ENCODE peak calls at places on chromosomes 7 and 10, in seven cellular contexts. A is PC-9, L is heart right ventricle, D is PC-3, M is astrocyte of the spinal cord, N is stomach, K is breast epithelium. O is an unnamed sample.

GRCh38 chr7:117132385-117133120 is 179.3 kb downstream of the ST7 start:
- DNase-seq in M (peak), A (peak), D (peak), K (no peak), L (no peak), N (no peak), O (no peak)

GRCh38 chr10:133210398-133211140 is 19.4 kb upstream of the UTF1 start:
- DNase-seq in K (no peak), D (no peak), M (no peak), L (peak), N (no peak), A (no peak), O (no peak)

GRCh38 chr10:16545126-16545736 is 23.6 kb upstream of the C1QL3 start:
- DNase-seq in K (no peak), L (no peak), A (peak), M (peak), D (peak), N (no peak), O (peak)

GRCh38 chr7:84060760-84061261 is 133.8 kb downstream of the SEMA3A start:
- DNase-seq in L (no peak), K (no peak), M (peak), N (no peak), A (peak), D (peak), O (no peak)

GRCh38 chr10:70367195-70367796 is 15.1 kb downstream of the LRRC20 start:
- DNase-seq in A (no peak), M (peak), D (peak), L (no peak), N (no peak), K (no peak), O (no peak)

GRCh38 chr10:50260791-50261281 is 9.5 kb upstream of the ASAH2 start:
- DNase-seq in M (no peak), L (no peak), A (peak), K (no peak), N (no peak), D (no peak), O (no peak)

GRCh38 chr10:34757933-34758332 is 57.2 kb downstream of the PARD3 start:
- DNase-seq in D (no peak), L (no peak), M (no peak), N (no peak), A (no peak), K (no peak), O (no peak)

GRCh38 chr7:4792537-4793126 is 17.2 kb downstream of the AP5Z1 start:
- DNase-seq in A (no peak), L (no peak), M (peak), N (no peak), D (no peak), K (no peak), O (no peak)

GRCh38 chr7:47663239-47663638 is 81.3 kb upstream of the TNS3 start:
- DNase-seq in A (peak), K (no peak), L (no peak), N (no peak), D (no peak), M (no peak), O (no peak)

GRCh38 chr10:88118769-88119559 is 255.5 kb downstream of the PTEN start:
- DNase-seq in M (no peak), N (no peak), A (no peak), K (no peak), D (no peak), L (no peak), O (peak)

GRCh38 chr10:102652170-102652926 is 8.1 kb downstream of the TRIM8 start:
- DNase-seq in L (no peak), M (no peak), D (no peak), K (no peak), A (no peak), N (no peak), O (no peak)

GRCh38 chr10:127174866-127175265 is 21.5 kb downstream of the INSYN2A start:
- DNase-seq in K (no peak), A (no peak), D (no peak), N (no peak), L (no peak), M (no peak), O (no peak)

GRCh38 chr7:22771194-22771593 is 44.2 kb downstream of the IL6 start:
- DNase-seq in A (no peak), L (no peak), N (no peak), M (no peak), K (no peak), D (no peak), O (no peak)

GRCh38 chr10:97154789-97155188 is 31.0 kb downstream of the SLIT1 start:
- DNase-seq in M (no peak), L (no peak), K (no peak), A (no peak), N (no peak), D (no peak), O (no peak)

GRCh38 chr10:110671788-110672579 is 27.8 kb downstream of the RBM20 start:
- DNase-seq in A (peak), D (peak), M (peak), N (peak), K (peak), L (peak), O (peak)
- H3K4me3 ChIP-seq in A (peak), D (peak), M (peak), N (peak), K (peak), L (peak), O (peak)

GRCh38 chr10:112389147-112389822 is 15.4 kb downstream of the ACSL5 start:
- DNase-seq in D (peak), L (no peak), K (no peak), A (peak), N (peak), M (peak), O (no peak)
- H3K4me3 ChIP-seq in D (no peak), L (no peak), K (no peak), A (no peak), N (no peak), M (no peak), O (no peak)

DNA sequence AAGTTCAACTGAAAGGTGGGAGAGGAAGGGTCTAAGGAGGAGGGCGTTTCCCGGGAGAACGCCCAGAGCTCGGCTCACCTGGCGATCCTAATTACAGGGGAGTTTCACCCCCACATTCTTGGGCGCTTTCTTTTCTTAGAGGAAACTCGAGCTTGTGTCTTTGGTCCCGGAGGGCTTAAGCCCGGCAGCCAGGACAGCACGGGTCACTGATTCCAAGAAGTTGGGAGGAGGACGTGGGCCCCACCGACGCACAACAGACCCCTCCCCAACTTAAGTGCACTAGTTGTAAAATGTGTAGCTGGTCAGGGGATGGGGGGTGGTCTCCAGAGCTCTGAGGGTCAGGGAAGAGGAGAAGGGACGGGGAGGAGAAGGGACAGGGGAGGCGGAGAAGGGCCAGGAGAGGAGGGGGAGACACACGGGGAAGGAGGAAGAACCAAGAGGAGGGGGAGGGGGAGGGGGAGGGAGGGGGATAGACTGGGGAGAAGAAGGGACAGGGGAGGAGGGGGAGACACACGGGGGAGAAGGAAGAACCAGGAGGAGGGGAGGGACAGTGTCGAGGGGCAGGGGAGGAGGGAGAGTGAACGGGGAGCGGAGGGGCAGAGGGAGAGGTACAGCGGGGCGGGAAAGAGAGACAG is 870 bp downstream of the BAIAP2L1 start:
- DNase-seq in K (no peak), M (peak), N (no peak), L (no peak), D (peak), A (peak), O (peak)
- H3K4me3 ChIP-seq in K (peak), M (peak), N (peak), L (peak), D (peak), A (peak), O (peak)

DNA sequence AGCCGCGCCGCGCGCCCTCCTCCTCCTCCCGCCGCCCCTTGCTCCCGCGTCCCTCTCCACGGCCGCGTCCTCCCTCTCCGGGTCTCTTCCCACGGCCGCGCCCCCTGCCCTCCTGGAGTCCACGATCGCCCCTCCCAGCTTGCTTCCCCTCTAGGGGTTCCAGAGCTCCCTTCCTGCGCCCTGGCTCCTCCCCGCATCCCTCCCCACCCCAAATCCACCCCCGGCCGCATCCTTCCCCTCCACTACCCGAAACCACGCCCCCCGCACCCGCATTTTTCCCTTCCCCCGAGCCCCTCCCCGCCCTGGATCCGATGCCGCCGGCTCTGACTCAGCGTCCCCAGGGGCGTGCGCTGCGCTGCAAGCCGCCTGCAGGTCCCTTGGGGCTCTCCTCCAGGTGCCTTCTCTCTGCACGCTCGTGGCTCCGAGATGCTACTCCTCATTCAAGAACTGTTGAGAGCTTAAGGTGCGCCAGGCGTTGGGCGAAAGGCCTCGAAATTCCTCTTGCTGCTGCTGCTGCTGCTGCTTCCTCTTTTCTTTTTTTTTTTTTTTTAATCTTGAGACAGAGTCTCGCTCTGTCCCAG is 347 bp upstream of the TMEM130 start:
- DNase-seq in K (peak), N (no peak), A (peak), L (peak), D (peak), M (no peak), O (no peak)
- H3K4me3 ChIP-seq in K (peak), N (peak), A (no peak), L (peak), D (no peak), M (peak), O (no peak)

GRCh38 chr7:27235387-27236052 is 7.1 kb upstream of the EVX1 start:
- DNase-seq in A (peak), N (peak), L (peak), M (no peak), D (peak), K (no peak), O (no peak)
- H3K4me3 ChIP-seq in A (peak), N (peak), L (peak), M (peak), D (peak), K (peak), O (peak)

GRCh38 chr7:66657798-66658197 is 29.1 kb downstream of the KCTD7 start:
- DNase-seq in A (no peak), M (no peak), K (no peak), D (no peak), L (no peak), N (no peak), O (no peak)
- H3K4me3 ChIP-seq in A (no peak), M (no peak), K (no peak), D (no peak), L (no peak), N (no peak), O (no peak)

O was measured in LNCaP clone FGC.